ENCODE peak calls at places on chromosomes 16 and 17, in ten cellular contexts. One of them, this sample, is unnamed. For H3K4me1, the result is how much of the 10 kb centered on the place peaks cover.

GRCh38 chr16:19746561-19746960 is 28.5 kb downstream of the IQCK start:
- DNase-seq in stomach: no peak
- DNase-seq in heart left ventricle: no peak
- DNase-seq in IMR-90: no peak
- DNase-seq in gastrocnemius medialis: no peak
- DNase-seq in tibial nerve: no peak
- DNase-seq in A549: no peak
- DNase-seq in uterus: no peak
- DNase-seq in upper lobe of left lung: no peak
- DNase-seq in body of pancreas: no peak
- DNase-seq in this sample: no peak

GRCh38 chr17:44794699-44795413 is 35.2 kb downstream of the GJC1 start:
- DNase-seq in stomach: no peak
- DNase-seq in heart left ventricle: no peak
- DNase-seq in IMR-90: peak
- DNase-seq in gastrocnemius medialis: no peak
- DNase-seq in tibial nerve: no peak
- DNase-seq in A549: peak
- DNase-seq in uterus: no peak
- DNase-seq in upper lobe of left lung: no peak
- DNase-seq in body of pancreas: no peak
- DNase-seq in this sample: no peak

GRCh38 chr17:62739666-62740065 is 68.4 kb downstream of the MARCHF10 start:
- DNase-seq in stomach: no peak
- DNase-seq in heart left ventricle: no peak
- DNase-seq in IMR-90: no peak
- DNase-seq in gastrocnemius medialis: no peak
- DNase-seq in tibial nerve: no peak
- DNase-seq in A549: no peak
- DNase-seq in uterus: no peak
- DNase-seq in upper lobe of left lung: no peak
- DNase-seq in body of pancreas: no peak
- DNase-seq in this sample: no peak

GRCh38 chr16:73730496-73731090 is 566.0 kb upstream of the PSMD7 start:
- DNase-seq in stomach: no peak
- DNase-seq in heart left ventricle: no peak
- DNase-seq in IMR-90: no peak
- DNase-seq in gastrocnemius medialis: no peak
- DNase-seq in tibial nerve: no peak
- DNase-seq in A549: no peak
- DNase-seq in uterus: no peak
- DNase-seq in upper lobe of left lung: no peak
- DNase-seq in body of pancreas: no peak
- DNase-seq in this sample: no peak

GRCh38 chr17:63698886-63699637 is 863 bp downstream of the LIMD2 start:
- DNase-seq in stomach: peak
- DNase-seq in heart left ventricle: peak
- DNase-seq in IMR-90: peak
- DNase-seq in gastrocnemius medialis: no peak
- DNase-seq in tibial nerve: no peak
- DNase-seq in A549: no peak
- DNase-seq in uterus: peak
- DNase-seq in upper lobe of left lung: peak
- DNase-seq in body of pancreas: peak
- DNase-seq in this sample: peak

GRCh38 chr16:57446530-57447141 is 549 bp downstream of the CIAPIN1 start:
- DNase-seq in stomach: peak
- DNase-seq in heart left ventricle: peak
- DNase-seq in IMR-90: peak
- DNase-seq in gastrocnemius medialis: peak
- DNase-seq in tibial nerve: peak
- DNase-seq in A549: peak
- DNase-seq in uterus: no peak
- DNase-seq in upper lobe of left lung: no peak
- DNase-seq in body of pancreas: peak
- DNase-seq in this sample: peak

GRCh38 chr16:3149630-3150345 is 15.0 kb downstream of the ZNF213 start:
- DNase-seq in stomach: peak
- DNase-seq in heart left ventricle: peak
- DNase-seq in IMR-90: peak
- DNase-seq in gastrocnemius medialis: no peak
- DNase-seq in tibial nerve: peak
- DNase-seq in A549: peak
- DNase-seq in uterus: peak
- DNase-seq in upper lobe of left lung: peak
- DNase-seq in body of pancreas: peak
- DNase-seq in this sample: peak

GRCh38 chr17:34413443-34414076 is 50.5 kb upstream of the CCL1 start:
- DNase-seq in stomach: no peak
- DNase-seq in heart left ventricle: no peak
- DNase-seq in IMR-90: no peak
- DNase-seq in gastrocnemius medialis: no peak
- DNase-seq in tibial nerve: no peak
- DNase-seq in A549: no peak
- DNase-seq in uterus: no peak
- DNase-seq in upper lobe of left lung: no peak
- DNase-seq in body of pancreas: no peak
- DNase-seq in this sample: no peak

GRCh38 chr16:30585022-30585399 is 486 bp downstream of the ZNF785 start:
- DNase-seq in stomach: no peak
- DNase-seq in heart left ventricle: no peak
- DNase-seq in IMR-90: no peak
- DNase-seq in gastrocnemius medialis: no peak
- DNase-seq in tibial nerve: no peak
- DNase-seq in A549: no peak
- DNase-seq in uterus: no peak
- DNase-seq in upper lobe of left lung: no peak
- DNase-seq in body of pancreas: no peak
- DNase-seq in this sample: peak

GRCh38 chr16:83305092-83305491 is 502.7 kb upstream of the HSBP1 start:
- DNase-seq in stomach: no peak
- DNase-seq in heart left ventricle: no peak
- DNase-seq in IMR-90: peak
- DNase-seq in gastrocnemius medialis: no peak
- DNase-seq in tibial nerve: no peak
- DNase-seq in A549: no peak
- DNase-seq in uterus: no peak
- DNase-seq in upper lobe of left lung: no peak
- DNase-seq in body of pancreas: no peak
- DNase-seq in this sample: no peak

GRCh38 chr16:86550281-86550680 is 4.8 kb downstream of the MTHFSD start:
- DNase-seq in stomach: no peak
- DNase-seq in heart left ventricle: no peak
- DNase-seq in IMR-90: no peak
- DNase-seq in gastrocnemius medialis: peak
- DNase-seq in tibial nerve: no peak
- DNase-seq in A549: no peak
- DNase-seq in uterus: no peak
- DNase-seq in upper lobe of left lung: no peak
- DNase-seq in body of pancreas: no peak
- DNase-seq in this sample: no peak

DNA sequence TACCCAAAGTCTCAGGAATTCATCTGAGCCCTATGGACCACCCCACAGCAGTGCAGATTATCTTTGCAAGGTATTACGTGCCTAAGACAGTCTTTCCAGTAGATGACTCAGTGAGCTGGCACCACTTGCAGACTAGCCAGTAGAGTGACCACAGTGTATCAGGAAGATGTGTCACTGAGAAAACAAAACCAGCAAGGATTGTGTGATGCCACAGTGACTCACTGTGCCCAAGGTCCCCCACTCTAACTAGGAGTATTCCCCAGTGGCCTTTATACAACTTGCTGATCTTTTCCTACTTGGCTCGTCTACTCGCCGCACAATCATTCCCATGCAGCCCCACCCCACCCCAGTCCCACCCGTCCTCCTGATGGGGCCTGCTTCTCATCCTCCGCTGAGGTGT is 26.8 kb upstream of the PRKCA start:
- DNase-seq in stomach: peak
- DNase-seq in heart left ventricle: no peak
- DNase-seq in IMR-90: peak
- DNase-seq in gastrocnemius medialis: no peak
- DNase-seq in tibial nerve: no peak
- DNase-seq in A549: peak
- DNase-seq in uterus: no peak
- DNase-seq in upper lobe of left lung: no peak
- DNase-seq in body of pancreas: peak
- DNase-seq in this sample: no peak
- H3K4me1 ChIP-seq in stomach: under half
- H3K4me1 ChIP-seq in heart left ventricle: under half
- H3K4me1 ChIP-seq in IMR-90: under half
- H3K4me1 ChIP-seq in gastrocnemius medialis: under half
- H3K4me1 ChIP-seq in tibial nerve: under half
- H3K4me1 ChIP-seq in A549: half or more
- H3K4me1 ChIP-seq in uterus: under half
- H3K4me1 ChIP-seq in upper lobe of left lung: under half
- H3K4me1 ChIP-seq in body of pancreas: under half
- H3K4me1 ChIP-seq in this sample: under half

GRCh38 chr17:39194089-39194984 is 3.1 kb downstream of the CACNB1 start:
- DNase-seq in stomach: no peak
- DNase-seq in heart left ventricle: peak
- DNase-seq in IMR-90: peak
- DNase-seq in gastrocnemius medialis: peak
- DNase-seq in tibial nerve: peak
- DNase-seq in A549: peak
- DNase-seq in uterus: peak
- DNase-seq in upper lobe of left lung: peak
- DNase-seq in body of pancreas: peak
- DNase-seq in this sample: no peak
- H3K4me3 ChIP-seq in stomach: no peak
- H3K4me3 ChIP-seq in heart left ventricle: no peak
- H3K4me3 ChIP-seq in IMR-90: no peak
- H3K4me3 ChIP-seq in gastrocnemius medialis: peak
- H3K4me3 ChIP-seq in tibial nerve: no peak
- H3K4me3 ChIP-seq in A549: no peak
- H3K4me3 ChIP-seq in uterus: no peak
- H3K4me3 ChIP-seq in upper lobe of left lung: peak
- H3K4me3 ChIP-seq in body of pancreas: no peak
- H3K4me3 ChIP-seq in this sample: no peak

GRCh38 chr16:74738816-74739215 is 35.8 kb downstream of the FA2H start:
- DNase-seq in stomach: no peak
- DNase-seq in heart left ventricle: no peak
- DNase-seq in IMR-90: no peak
- DNase-seq in gastrocnemius medialis: no peak
- DNase-seq in tibial nerve: no peak
- DNase-seq in A549: no peak
- DNase-seq in uterus: no peak
- DNase-seq in upper lobe of left lung: no peak
- DNase-seq in body of pancreas: no peak
- DNase-seq in this sample: no peak

GRCh38 chr16:74742051-74742481 is 32.6 kb downstream of the FA2H start:
- DNase-seq in stomach: no peak
- DNase-seq in heart left ventricle: no peak
- DNase-seq in IMR-90: peak
- DNase-seq in gastrocnemius medialis: no peak
- DNase-seq in tibial nerve: no peak
- DNase-seq in A549: peak
- DNase-seq in uterus: no peak
- DNase-seq in upper lobe of left lung: no peak
- DNase-seq in body of pancreas: no peak
- DNase-seq in this sample: peak

GRCh38 chr16:74738134-74738541 is 36.5 kb downstream of the FA2H start:
- DNase-seq in stomach: peak
- DNase-seq in heart left ventricle: no peak
- DNase-seq in IMR-90: peak
- DNase-seq in gastrocnemius medialis: no peak
- DNase-seq in tibial nerve: no peak
- DNase-seq in A549: peak
- DNase-seq in uterus: no peak
- DNase-seq in upper lobe of left lung: peak
- DNase-seq in body of pancreas: no peak
- DNase-seq in this sample: no peak

GRCh38 chr16:74743045-74743667 is 31.5 kb downstream of the FA2H start:
- DNase-seq in stomach: no peak
- DNase-seq in heart left ventricle: no peak
- DNase-seq in IMR-90: no peak
- DNase-seq in gastrocnemius medialis: no peak
- DNase-seq in tibial nerve: no peak
- DNase-seq in A549: no peak
- DNase-seq in uterus: no peak
- DNase-seq in upper lobe of left lung: no peak
- DNase-seq in body of pancreas: no peak
- DNase-seq in this sample: no peak

DNA sequence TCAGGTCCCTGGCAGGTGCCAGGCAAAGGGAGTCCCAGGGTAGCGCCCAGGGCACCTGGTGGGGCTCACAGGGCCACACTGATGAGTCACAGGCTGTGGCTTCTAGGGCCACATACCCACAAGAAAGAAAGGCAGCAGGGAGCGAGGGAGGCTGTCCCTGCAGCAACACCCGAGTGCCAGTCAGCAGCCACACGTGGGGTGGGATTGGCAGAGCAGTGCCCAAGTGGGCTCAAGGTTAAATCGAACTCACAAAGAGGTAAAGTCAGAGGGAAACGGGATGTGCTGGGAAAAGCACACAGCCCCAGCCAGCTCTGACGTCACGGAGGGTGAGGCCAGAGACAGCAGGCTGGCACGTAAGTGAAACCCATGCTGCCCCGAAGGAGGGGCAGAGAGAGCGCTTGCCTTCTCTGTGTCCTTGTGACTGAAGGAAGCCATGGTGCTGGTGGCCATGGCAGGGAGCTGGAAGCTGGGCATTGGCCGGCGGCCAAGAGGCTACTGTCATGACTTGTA is 33.8 kb downstream of the FA2H start:
- DNase-seq in stomach: peak
- DNase-seq in heart left ventricle: no peak
- DNase-seq in IMR-90: no peak
- DNase-seq in gastrocnemius medialis: no peak
- DNase-seq in tibial nerve: no peak
- DNase-seq in A549: peak
- DNase-seq in uterus: no peak
- DNase-seq in upper lobe of left lung: no peak
- DNase-seq in body of pancreas: peak
- DNase-seq in this sample: peak
- TF ChIP-seq POLR2A in stomach: no peak
- TF ChIP-seq POLR2A in heart left ventricle: no peak
- TF ChIP-seq POLR2A in IMR-90: no peak
- TF ChIP-seq POLR2A in gastrocnemius medialis: no peak
- TF ChIP-seq POLR2A in tibial nerve: no peak
- TF ChIP-seq POLR2A in A549: no peak
- TF ChIP-seq POLR2A in uterus: no peak
- TF ChIP-seq POLR2A in upper lobe of left lung: no peak
- TF ChIP-seq POLR2A in body of pancreas: no peak
- TF ChIP-seq POLR2A in this sample: peak

DNA sequence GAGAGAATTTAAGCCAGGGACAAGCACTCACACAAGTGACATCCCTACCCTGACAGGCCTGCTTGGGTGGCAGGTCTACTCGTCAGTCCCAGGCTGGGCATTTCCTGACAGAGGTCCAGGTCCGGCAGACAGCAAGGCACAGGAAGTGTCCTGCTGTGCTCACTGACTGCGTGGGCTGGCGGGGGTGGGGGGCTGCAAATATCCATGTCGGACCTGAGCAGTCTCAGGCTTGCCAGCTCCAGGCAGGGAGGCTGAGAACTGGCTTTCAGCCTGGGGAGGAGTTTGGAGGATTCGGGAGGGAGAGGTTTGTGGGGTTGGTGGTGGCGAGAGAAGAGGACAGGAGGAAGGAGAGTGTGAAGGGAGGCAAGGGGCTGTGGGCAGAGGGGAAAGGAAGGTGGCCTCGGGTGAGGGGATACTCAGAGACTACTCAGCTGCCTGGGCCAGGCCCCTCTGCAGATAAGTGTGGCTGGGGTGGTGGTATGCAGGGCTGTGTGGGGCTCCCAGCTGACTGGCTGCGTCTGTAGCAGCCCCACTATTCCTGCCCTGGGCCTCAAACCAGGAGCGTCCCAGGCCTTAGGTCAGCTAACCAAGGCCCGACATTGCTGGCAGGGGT is 7.8 kb downstream of the HIC1 start:
- DNase-seq in stomach: no peak
- DNase-seq in heart left ventricle: peak
- DNase-seq in IMR-90: peak
- DNase-seq in gastrocnemius medialis: no peak
- DNase-seq in tibial nerve: no peak
- DNase-seq in A549: no peak
- DNase-seq in uterus: peak
- DNase-seq in upper lobe of left lung: peak
- DNase-seq in body of pancreas: no peak
- DNase-seq in this sample: no peak
- H3K4me1 ChIP-seq in stomach: half or more
- H3K4me1 ChIP-seq in heart left ventricle: half or more
- H3K4me1 ChIP-seq in IMR-90: half or more
- H3K4me1 ChIP-seq in gastrocnemius medialis: under half
- H3K4me1 ChIP-seq in tibial nerve: half or more
- H3K4me1 ChIP-seq in A549: under half
- H3K4me1 ChIP-seq in uterus: under half
- H3K4me1 ChIP-seq in upper lobe of left lung: half or more
- H3K4me1 ChIP-seq in body of pancreas: under half
- H3K4me1 ChIP-seq in this sample: half or more

This sample was measured in Peyer's patch.